ENCODE peak calls at places on chromosomes 2 and 18, in six cellular contexts. One of them, this sample, is unnamed.

GRCh38 chr18:9720327-9720726 is 12.2 kb downstream of the RAB31 start:
- DNase-seq in H4: no peak
- DNase-seq in stimulated activated CD8-positive, alpha-beta memory T cell treated with anti-CD3 and anti-CD28 coated beads, Interleukin-7, amount 100 ng/mL, for 48 hours: no peak
- DNase-seq in T-helper 2 cell: no peak
- DNase-seq in AG04449: no peak
- DNase-seq in pancreas: no peak
- DNase-seq in this sample: no peak

GRCh38 chr2:232908695-232909094 is 38.6 kb downstream of the SNORC start:
- DNase-seq in H4: no peak
- DNase-seq in stimulated activated CD8-positive, alpha-beta memory T cell treated with anti-CD3 and anti-CD28 coated beads, Interleukin-7, amount 100 ng/mL, for 48 hours: no peak
- DNase-seq in T-helper 2 cell: no peak
- DNase-seq in AG04449: no peak
- DNase-seq in pancreas: no peak
- DNase-seq in this sample: no peak

GRCh38 chr2:169001116-169001815 is 29.9 kb downstream of the ABCB11 start:
- DNase-seq in H4: no peak
- DNase-seq in stimulated activated CD8-positive, alpha-beta memory T cell treated with anti-CD3 and anti-CD28 coated beads, Interleukin-7, amount 100 ng/mL, for 48 hours: no peak
- DNase-seq in T-helper 2 cell: no peak
- DNase-seq in AG04449: no peak
- DNase-seq in pancreas: no peak
- DNase-seq in this sample: no peak

GRCh38 chr2:232537499-232537898 is 2.0 kb upstream of the CHRNG start:
- DNase-seq in H4: no peak
- DNase-seq in stimulated activated CD8-positive, alpha-beta memory T cell treated with anti-CD3 and anti-CD28 coated beads, Interleukin-7, amount 100 ng/mL, for 48 hours: no peak
- DNase-seq in T-helper 2 cell: no peak
- DNase-seq in AG04449: no peak
- DNase-seq in pancreas: peak
- DNase-seq in this sample: no peak

GRCh38 chr2:8138923-8139667 is 542.8 kb upstream of the ID2 start:
- DNase-seq in H4: no peak
- DNase-seq in stimulated activated CD8-positive, alpha-beta memory T cell treated with anti-CD3 and anti-CD28 coated beads, Interleukin-7, amount 100 ng/mL, for 48 hours: no peak
- DNase-seq in T-helper 2 cell: no peak
- DNase-seq in AG04449: no peak
- DNase-seq in pancreas: no peak
- DNase-seq in this sample: no peak

GRCh38 chr2:150280255-150280654 is 207.2 kb downstream of the RND3 start:
- DNase-seq in H4: no peak
- DNase-seq in stimulated activated CD8-positive, alpha-beta memory T cell treated with anti-CD3 and anti-CD28 coated beads, Interleukin-7, amount 100 ng/mL, for 48 hours: no peak
- DNase-seq in T-helper 2 cell: no peak
- DNase-seq in AG04449: no peak
- DNase-seq in pancreas: no peak
- DNase-seq in this sample: peak

GRCh38 chr18:58887613-58887963 is 22.9 kb downstream of the ZNF532 start:
- DNase-seq in H4: peak
- DNase-seq in stimulated activated CD8-positive, alpha-beta memory T cell treated with anti-CD3 and anti-CD28 coated beads, Interleukin-7, amount 100 ng/mL, for 48 hours: peak
- DNase-seq in T-helper 2 cell: no peak
- DNase-seq in AG04449: no peak
- DNase-seq in pancreas: no peak
- DNase-seq in this sample: no peak

GRCh38 chr2:18516112-18516511 is 44.3 kb downstream of the RDH14 start:
- DNase-seq in H4: peak
- DNase-seq in stimulated activated CD8-positive, alpha-beta memory T cell treated with anti-CD3 and anti-CD28 coated beads, Interleukin-7, amount 100 ng/mL, for 48 hours: no peak
- DNase-seq in T-helper 2 cell: no peak
- DNase-seq in AG04449: peak
- DNase-seq in pancreas: no peak
- DNase-seq in this sample: peak

GRCh38 chr2:130355578-130356431 is at the start of gene PTPN18:
- DNase-seq in H4: peak
- DNase-seq in stimulated activated CD8-positive, alpha-beta memory T cell treated with anti-CD3 and anti-CD28 coated beads, Interleukin-7, amount 100 ng/mL, for 48 hours: peak
- DNase-seq in T-helper 2 cell: peak
- DNase-seq in AG04449: no peak
- DNase-seq in pancreas: peak
- DNase-seq in this sample: peak

GRCh38 chr18:76441668-76442412 is 53.2 kb downstream of the ZNF516 start:
- DNase-seq in H4: no peak
- DNase-seq in stimulated activated CD8-positive, alpha-beta memory T cell treated with anti-CD3 and anti-CD28 coated beads, Interleukin-7, amount 100 ng/mL, for 48 hours: no peak
- DNase-seq in T-helper 2 cell: no peak
- DNase-seq in AG04449: no peak
- DNase-seq in pancreas: peak
- DNase-seq in this sample: no peak

GRCh38 chr2:233356546-233357308 is 2.4 kb downstream of the DGKD start:
- DNase-seq in H4: no peak
- DNase-seq in stimulated activated CD8-positive, alpha-beta memory T cell treated with anti-CD3 and anti-CD28 coated beads, Interleukin-7, amount 100 ng/mL, for 48 hours: no peak
- DNase-seq in T-helper 2 cell: no peak
- DNase-seq in AG04449: no peak
- DNase-seq in pancreas: no peak
- DNase-seq in this sample: no peak

GRCh38 chr2:238101891-238102841 is 2.0 kb downstream of the ESPNL start:
- DNase-seq in H4: no peak
- DNase-seq in stimulated activated CD8-positive, alpha-beta memory T cell treated with anti-CD3 and anti-CD28 coated beads, Interleukin-7, amount 100 ng/mL, for 48 hours: no peak
- DNase-seq in T-helper 2 cell: no peak
- DNase-seq in AG04449: no peak
- DNase-seq in pancreas: peak
- DNase-seq in this sample: no peak

GRCh38 chr2:40957508-40957907 is 505.6 kb upstream of the SLC8A1 start:
- DNase-seq in H4: peak
- DNase-seq in stimulated activated CD8-positive, alpha-beta memory T cell treated with anti-CD3 and anti-CD28 coated beads, Interleukin-7, amount 100 ng/mL, for 48 hours: no peak
- DNase-seq in T-helper 2 cell: no peak
- DNase-seq in AG04449: no peak
- DNase-seq in pancreas: no peak
- DNase-seq in this sample: no peak

GRCh38 chr2:109446531-109447131 is 167.1 kb downstream of the SEPTIN10 start:
- DNase-seq in H4: no peak
- DNase-seq in stimulated activated CD8-positive, alpha-beta memory T cell treated with anti-CD3 and anti-CD28 coated beads, Interleukin-7, amount 100 ng/mL, for 48 hours: no peak
- DNase-seq in T-helper 2 cell: no peak
- DNase-seq in AG04449: no peak
- DNase-seq in pancreas: no peak
- DNase-seq in this sample: peak

GRCh38 chr2:36450466-36451196 is 95.1 kb downstream of the CRIM1 start:
- DNase-seq in H4: peak
- DNase-seq in stimulated activated CD8-positive, alpha-beta memory T cell treated with anti-CD3 and anti-CD28 coated beads, Interleukin-7, amount 100 ng/mL, for 48 hours: no peak
- DNase-seq in T-helper 2 cell: no peak
- DNase-seq in AG04449: peak
- DNase-seq in pancreas: no peak
- DNase-seq in this sample: peak

GRCh38 chr2:189298481-189298880 is 118.9 kb upstream of the COL5A2 start:
- DNase-seq in H4: no peak
- DNase-seq in stimulated activated CD8-positive, alpha-beta memory T cell treated with anti-CD3 and anti-CD28 coated beads, Interleukin-7, amount 100 ng/mL, for 48 hours: no peak
- DNase-seq in T-helper 2 cell: no peak
- DNase-seq in AG04449: no peak
- DNase-seq in pancreas: no peak
- DNase-seq in this sample: no peak

GRCh38 chr18:6746386-6746960 is 17.0 kb downstream of the ARHGAP28 start:
- DNase-seq in H4: no peak
- DNase-seq in stimulated activated CD8-positive, alpha-beta memory T cell treated with anti-CD3 and anti-CD28 coated beads, Interleukin-7, amount 100 ng/mL, for 48 hours: no peak
- DNase-seq in T-helper 2 cell: no peak
- DNase-seq in AG04449: no peak
- DNase-seq in pancreas: no peak
- DNase-seq in this sample: no peak

GRCh38 chr2:131077966-131078365 is 15.3 kb downstream of the FAM168B start:
- DNase-seq in H4: no peak
- DNase-seq in stimulated activated CD8-positive, alpha-beta memory T cell treated with anti-CD3 and anti-CD28 coated beads, Interleukin-7, amount 100 ng/mL, for 48 hours: no peak
- DNase-seq in T-helper 2 cell: no peak
- DNase-seq in AG04449: no peak
- DNase-seq in pancreas: no peak
- DNase-seq in this sample: no peak

GRCh38 chr2:97727296-97727695 is 13.9 kb downstream of the ZAP70 start:
- DNase-seq in H4: no peak
- DNase-seq in stimulated activated CD8-positive, alpha-beta memory T cell treated with anti-CD3 and anti-CD28 coated beads, Interleukin-7, amount 100 ng/mL, for 48 hours: no peak
- DNase-seq in T-helper 2 cell: no peak
- DNase-seq in AG04449: no peak
- DNase-seq in pancreas: no peak
- DNase-seq in this sample: no peak

GRCh38 chr2:108316194-108316880 is 27.6 kb downstream of the SULT1C2 start:
- DNase-seq in H4: no peak
- DNase-seq in stimulated activated CD8-positive, alpha-beta memory T cell treated with anti-CD3 and anti-CD28 coated beads, Interleukin-7, amount 100 ng/mL, for 48 hours: no peak
- DNase-seq in T-helper 2 cell: no peak
- DNase-seq in AG04449: no peak
- DNase-seq in pancreas: no peak
- DNase-seq in this sample: no peak

GRCh38 chr2:241842067-241842415 is 16.7 kb downstream of the PDCD1 start:
- DNase-seq in H4: no peak
- DNase-seq in stimulated activated CD8-positive, alpha-beta memory T cell treated with anti-CD3 and anti-CD28 coated beads, Interleukin-7, amount 100 ng/mL, for 48 hours: no peak
- DNase-seq in T-helper 2 cell: no peak
- DNase-seq in AG04449: no peak
- DNase-seq in pancreas: no peak
- DNase-seq in this sample: no peak

GRCh38 chr2:223100061-223100511 is 48.1 kb downstream of the KCNE4 start:
- DNase-seq in H4: no peak
- DNase-seq in stimulated activated CD8-positive, alpha-beta memory T cell treated with anti-CD3 and anti-CD28 coated beads, Interleukin-7, amount 100 ng/mL, for 48 hours: no peak
- DNase-seq in T-helper 2 cell: no peak
- DNase-seq in AG04449: peak
- DNase-seq in pancreas: no peak
- DNase-seq in this sample: peak

GRCh38 chr2:15006667-15007066 is 374.1 kb downstream of the LRATD1 start:
- DNase-seq in H4: no peak
- DNase-seq in stimulated activated CD8-positive, alpha-beta memory T cell treated with anti-CD3 and anti-CD28 coated beads, Interleukin-7, amount 100 ng/mL, for 48 hours: no peak
- DNase-seq in T-helper 2 cell: no peak
- DNase-seq in AG04449: no peak
- DNase-seq in pancreas: no peak
- DNase-seq in this sample: no peak

GRCh38 chr18:13612111-13612997 is 114.0 kb downstream of the FAM210A start:
- DNase-seq in H4: no peak
- DNase-seq in stimulated activated CD8-positive, alpha-beta memory T cell treated with anti-CD3 and anti-CD28 coated beads, Interleukin-7, amount 100 ng/mL, for 48 hours: peak
- DNase-seq in T-helper 2 cell: no peak
- DNase-seq in AG04449: no peak
- DNase-seq in pancreas: no peak
- DNase-seq in this sample: no peak

GRCh38 chr2:38377501-38378258 is 607 bp upstream of the ATL2 start:
- DNase-seq in H4: peak
- DNase-seq in stimulated activated CD8-positive, alpha-beta memory T cell treated with anti-CD3 and anti-CD28 coated beads, Interleukin-7, amount 100 ng/mL, for 48 hours: no peak
- DNase-seq in T-helper 2 cell: no peak
- DNase-seq in AG04449: no peak
- DNase-seq in pancreas: no peak
- DNase-seq in this sample: peak

GRCh38 chr2:58757971-58758370 is 516.8 kb upstream of the FANCL start:
- DNase-seq in H4: no peak
- DNase-seq in stimulated activated CD8-positive, alpha-beta memory T cell treated with anti-CD3 and anti-CD28 coated beads, Interleukin-7, amount 100 ng/mL, for 48 hours: no peak
- DNase-seq in T-helper 2 cell: no peak
- DNase-seq in AG04449: no peak
- DNase-seq in pancreas: no peak
- DNase-seq in this sample: no peak

GRCh38 chr18:21599585-21600525 is 649 bp downstream of the ESCO1 start:
- DNase-seq in H4: peak
- DNase-seq in stimulated activated CD8-positive, alpha-beta memory T cell treated with anti-CD3 and anti-CD28 coated beads, Interleukin-7, amount 100 ng/mL, for 48 hours: no peak
- DNase-seq in T-helper 2 cell: peak
- DNase-seq in AG04449: no peak
- DNase-seq in pancreas: peak
- DNase-seq in this sample: no peak

GRCh38 chr2:74227646-74228045 is 29.2 kb downstream of the MTHFD2 start:
- DNase-seq in H4: no peak
- DNase-seq in stimulated activated CD8-positive, alpha-beta memory T cell treated with anti-CD3 and anti-CD28 coated beads, Interleukin-7, amount 100 ng/mL, for 48 hours: no peak
- DNase-seq in T-helper 2 cell: no peak
- DNase-seq in AG04449: no peak
- DNase-seq in pancreas: no peak
- DNase-seq in this sample: no peak

GRCh38 chr2:14094592-14094991 is 537.9 kb upstream of the LRATD1 start:
- DNase-seq in H4: no peak
- DNase-seq in stimulated activated CD8-positive, alpha-beta memory T cell treated with anti-CD3 and anti-CD28 coated beads, Interleukin-7, amount 100 ng/mL, for 48 hours: no peak
- DNase-seq in T-helper 2 cell: no peak
- DNase-seq in AG04449: no peak
- DNase-seq in pancreas: no peak
- DNase-seq in this sample: no peak

GRCh38 chr2:65097844-65098243 is 32.1 kb downstream of the RAB1A start:
- DNase-seq in H4: no peak
- DNase-seq in stimulated activated CD8-positive, alpha-beta memory T cell treated with anti-CD3 and anti-CD28 coated beads, Interleukin-7, amount 100 ng/mL, for 48 hours: no peak
- DNase-seq in T-helper 2 cell: no peak
- DNase-seq in AG04449: no peak
- DNase-seq in pancreas: no peak
- DNase-seq in this sample: no peak

GRCh38 chr18:26468931-26469340 is 79.4 kb downstream of the KCTD1 start:
- DNase-seq in H4: no peak
- DNase-seq in stimulated activated CD8-positive, alpha-beta memory T cell treated with anti-CD3 and anti-CD28 coated beads, Interleukin-7, amount 100 ng/mL, for 48 hours: no peak
- DNase-seq in T-helper 2 cell: no peak
- DNase-seq in AG04449: no peak
- DNase-seq in pancreas: no peak
- DNase-seq in this sample: no peak

GRCh38 chr18:45657357-45658335 is 42.4 kb downstream of the SLC14A2 start:
- DNase-seq in H4: no peak
- DNase-seq in stimulated activated CD8-positive, alpha-beta memory T cell treated with anti-CD3 and anti-CD28 coated beads, Interleukin-7, amount 100 ng/mL, for 48 hours: no peak
- DNase-seq in T-helper 2 cell: no peak
- DNase-seq in AG04449: no peak
- DNase-seq in pancreas: no peak
- DNase-seq in this sample: peak

GRCh38 chr2:84971799-84972790 is 1.1 kb downstream of the KCMF1 start:
- DNase-seq in H4: no peak
- DNase-seq in stimulated activated CD8-positive, alpha-beta memory T cell treated with anti-CD3 and anti-CD28 coated beads, Interleukin-7, amount 100 ng/mL, for 48 hours: peak
- DNase-seq in T-helper 2 cell: peak
- DNase-seq in AG04449: no peak
- DNase-seq in pancreas: peak
- DNase-seq in this sample: no peak

This sample was measured in HFFc6.